ENCODE peak calls at places on chromosomes 5 and 9, in nine cellular contexts. F is NCI-H524 treated with DMSO at 0.1 percent for 48 hours; I is HTR-8/SVneo; T is stimulated activated CD8-positive, alpha-beta memory T cell treated with anti-CD3 and anti-CD28 coated beads, Interleukin-7, amount 100 ng/mL, for 48 hours; Z is CD8-positive, alpha-beta memory T cell; B is body of pancreas; O is stimulated activated CD4-positive, alpha-beta T cell treated with anti-CD3 and anti-CD28 coated beads, Interleukin-12 subunit alpha, Interleukin-12 subunit beta, amount 100 ng/mL, for 48 hours; S is sciatic nerve; N is EH. D is an unnamed sample.

GRCh38 chr5:163594951-163595350 is 89.5 kb downstream of the MAT2B start:
- DNase-seq in F (no peak), I (no peak), B (no peak), Z (no peak), N (no peak), O (no peak), S (no peak), T (no peak), D (no peak)

GRCh38 chr9:18451409-18451808 is 22.5 kb upstream of the ADAMTSL1 start:
- DNase-seq in T (no peak), I (no peak), F (no peak), N (peak), S (no peak), Z (no peak), O (no peak), B (no peak), D (no peak)

GRCh38 chr5:83467315-83468044 is 4.1 kb upstream of the VCAN start:
- DNase-seq in N (peak), T (no peak), O (no peak), S (no peak), Z (no peak), B (peak), I (no peak), F (no peak), D (no peak)

GRCh38 chr9:133554729-133555128 is 20.2 kb downstream of the ADAMTSL2 start:
- DNase-seq in B (no peak), O (no peak), F (no peak), Z (no peak), T (no peak), I (no peak), S (no peak), N (no peak), D (no peak)

GRCh38 chr9:25678147-25678666 is at the start of gene TUSC1:
- DNase-seq in N (peak), I (peak), T (peak), F (peak), B (peak), Z (no peak), S (peak), O (no peak), D (no peak)

GRCh38 chr5:57891443-57891842 is 408.8 kb upstream of the ACTBL2 start:
- DNase-seq in I (no peak), F (no peak), O (no peak), N (no peak), S (no peak), T (no peak), Z (no peak), B (no peak), D (no peak)

GRCh38 chr9:82492274-82492673 is 503.7 kb downstream of the SPATA31D1 start:
- DNase-seq in F (no peak), B (no peak), I (no peak), N (no peak), O (no peak), S (no peak), Z (no peak), T (no peak), D (no peak)

GRCh38 chr9:32406046-32406445 is 21.6 kb downstream of the ACO1 start:
- DNase-seq in Z (no peak), B (no peak), O (no peak), S (no peak), I (no peak), F (no peak), T (no peak), N (no peak), D (no peak)

GRCh38 chr5:8234179-8234578 is 365.2 kb downstream of the MTRR start:
- DNase-seq in N (no peak), T (no peak), O (no peak), Z (no peak), B (no peak), I (no peak), S (no peak), F (no peak), D (no peak)

GRCh38 chr9:105246656-105247162 is 2.3 kb downstream of the SLC44A1 start:
- DNase-seq in O (no peak), B (no peak), N (no peak), S (no peak), F (no peak), I (no peak), Z (no peak), T (no peak), D (no peak)

GRCh38 chr9:83708515-83709158 is 879 bp upstream of the UBQLN1 start:
- DNase-seq in F (no peak), I (peak), O (peak), B (peak), N (peak), T (peak), S (peak), Z (peak), D (peak)

GRCh38 chr9:137264067-137264466 is 8.9 kb downstream of the NELFB start:
- DNase-seq in Z (no peak), T (no peak), O (no peak), B (no peak), N (no peak), F (no peak), I (no peak), S (no peak), D (no peak)

GRCh38 chr5:164799391-164799790 is 1294.0 kb downstream of the MAT2B start:
- DNase-seq in S (no peak), Z (no peak), N (no peak), I (no peak), T (no peak), F (no peak), O (no peak), B (no peak), D (no peak)

GRCh38 chr9:107127608-107128007 is 155.5 kb upstream of the RAD23B start:
- DNase-seq in N (peak), S (no peak), B (no peak), O (no peak), Z (no peak), T (no peak), F (no peak), I (no peak), D (no peak)